ENCODE peak calls at places on chromosome 18, in ten cellular contexts. L is activated T-cell treated with anti-CD3 and anti-CD28 coated beads for 24 hours; D is ovary; W is NCI-H2029; I is breast epithelium; E is Panc1; A is LHCN-M2; J is T1000; N is H9; S is stimulated activated CD4-positive, alpha-beta T cell treated with anti-CD3 and anti-CD28 coated beads, Interleukin-1b, Interleukin-23, amount 100 ng/mL, for 4 hours. X is an unnamed sample.

GRCh38 chr18:12921178-12921577 is 26.6 kb upstream of the SEH1L start:
- DNase-seq in N (no peak), I (no peak), A (no peak), E (no peak), J (no peak), W (no peak), D (no peak), L (no peak), S (no peak), X (no peak)

GRCh38 chr18:34528177-34528576 is 181.9 kb upstream of the DTNA start:
- DNase-seq in S (no peak), I (no peak), E (no peak), W (no peak), J (no peak), D (no peak), L (no peak), A (no peak), N (no peak), X (no peak)

GRCh38 chr18:2223859-2224258 is 347.4 kb downstream of the METTL4 start:
- DNase-seq in A (peak; percentile 49), W (no peak), E (peak; percentile 7), D (no peak), J (no peak), S (no peak), L (no peak), N (no peak), I (no peak), X (no peak)

GRCh38 chr18:79935925-79936324 is 15.5 kb downstream of the SLC66A2 start:
- DNase-seq in J (no peak), S (no peak), A (no peak), I (peak; percentile 30), W (no peak), N (peak; percentile 9), E (no peak), L (no peak), D (peak; percentile 3), X (no peak)

GRCh38 chr18:65936678-65937077 is 185.9 kb downstream of the CDH7 start:
- DNase-seq in L (no peak), J (no peak), D (no peak), E (no peak), I (no peak), N (no peak), A (peak; percentile 1), S (no peak), W (no peak), X (no peak)

GRCh38 chr18:74515620-74516231 is 18.6 kb upstream of the CNDP1 start:
- DNase-seq in L (no peak), S (no peak), E (no peak), W (no peak), N (no peak), I (no peak), A (no peak), J (no peak), D (no peak), X (no peak)

GRCh38 chr18:47204908-47205522 is 28.9 kb upstream of the IER3IP1 start:
- DNase-seq in W (peak; percentile 9), N (peak; percentile 60), E (no peak), S (peak; percentile 20), L (no peak), J (no peak), D (no peak), I (no peak), A (peak; percentile 37), X (peak; percentile 24)

GRCh38 chr18:62536005-62536404 is 13.2 kb downstream of the ZCCHC2 start:
- DNase-seq in I (no peak), E (no peak), L (no peak), N (no peak), S (no peak), D (no peak), A (no peak), J (no peak), W (no peak), X (no peak)

GRCh38 chr18:12271376-12272235 is 17.4 kb downstream of the CIDEA start:
- DNase-seq in J (peak; percentile 51), S (peak; percentile 2), L (peak; percentile 53), E (peak; percentile 51), I (peak; percentile 82), D (peak; percentile 78), A (peak; percentile 74), W (peak; percentile 44), N (peak; percentile 86), X (no peak)

GRCh38 chr18:78293516-78293915 is 686.1 kb upstream of the SALL3 start:
- DNase-seq in S (no peak), L (no peak), I (no peak), J (no peak), E (no peak), N (no peak), A (no peak), D (no peak), W (no peak), X (peak; percentile 34)

GRCh38 chr18:41113885-41114482 is 841.0 kb upstream of the PIK3C3 start:
- DNase-seq in J (no peak), N (no peak), L (no peak), I (no peak), D (no peak), W (no peak), S (no peak), A (no peak), E (no peak), X (no peak)

GRCh38 chr18:57542801-57543427 is 43.6 kb downstream of the FECH start:
- DNase-seq in E (no peak), W (no peak), I (no peak), J (no peak), D (no peak), L (no peak), S (no peak), N (no peak), A (peak; percentile 29), X (no peak)

GRCh38 chr18:53754154-53754553 is 470.3 kb downstream of the MBD2 start:
- DNase-seq in D (no peak), S (no peak), N (no peak), I (no peak), L (no peak), W (no peak), J (no peak), A (no peak), E (no peak), X (no peak)

GRCh38 chr18:6382968-6383367 is 31.7 kb downstream of the L3MBTL4 start:
- DNase-seq in N (peak; percentile 45), W (peak; percentile 25), I (no peak), A (no peak), J (no peak), D (no peak), S (no peak), E (no peak), L (no peak), X (no peak)

GRCh38 chr18:37955201-37955600 is 389.6 kb upstream of the CELF4 start:
- DNase-seq in J (no peak), D (no peak), S (no peak), L (no peak), N (no peak), A (no peak), W (no peak), I (no peak), E (no peak), X (no peak)

GRCh38 chr18:26301681-26302080 is 75.4 kb downstream of the TAF4B start:
- DNase-seq in E (no peak), I (no peak), L (no peak), D (no peak), A (peak; percentile 89), N (no peak), S (no peak), J (no peak), W (no peak), X (no peak)

GRCh38 chr18:53796042-53796729 is 428.3 kb downstream of the MBD2 start:
- DNase-seq in D (no peak), J (no peak), L (no peak), A (peak; percentile 35), E (no peak), I (no peak), W (no peak), N (no peak), S (no peak), X (no peak)

GRCh38 chr18:41873730-41874129 is 81.3 kb upstream of the PIK3C3 start:
- DNase-seq in I (no peak), N (no peak), W (no peak), L (no peak), A (no peak), J (no peak), D (no peak), E (no peak), S (no peak), X (no peak)

GRCh38 chr18:46418657-46419260 is 238.3 kb downstream of the LOXHD1 start:
- DNase-seq in E (no peak), L (no peak), W (no peak), N (no peak), D (no peak), A (no peak), I (no peak), S (no peak), J (no peak), X (no peak)

GRCh38 chr18:36295880-36296301 is 1.6 kb upstream of the FHOD3 start:
- DNase-seq in E (no peak), L (no peak), J (no peak), D (no peak), W (no peak), S (no peak), I (no peak), A (no peak), N (no peak), X (no peak)

GRCh38 chr18:11304900-11305299 is 155.5 kb upstream of the PIEZO2 start:
- DNase-seq in I (no peak), J (no peak), W (no peak), D (no peak), A (no peak), N (no peak), E (no peak), L (no peak), S (no peak), X (no peak)

GRCh38 chr18:59994357-59994756 is 94.6 kb downstream of the PMAIP1 start:
- DNase-seq in A (no peak), J (no peak), I (no peak), L (no peak), D (no peak), S (no peak), W (no peak), E (no peak), N (no peak), X (no peak)

GRCh38 chr18:35041752-35042379 is 653 bp downstream of the MAPRE2 start:
- DNase-seq in W (no peak), A (peak; percentile 31), E (no peak), N (no peak), L (no peak), D (no peak), S (no peak), J (no peak), I (no peak), X (peak; percentile 29)

GRCh38 chr18:56028514-56028913 is 440.5 kb upstream of the TCF4 start:
- DNase-seq in N (no peak), L (no peak), W (no peak), S (no peak), A (peak; percentile 31), I (no peak), J (peak; percentile 14), D (no peak), E (no peak), X (no peak)

GRCh38 chr18:23977709-23978483 is 36.7 kb upstream of the TTC39C start:
- DNase-seq in E (no peak), D (no peak), N (no peak), J (no peak), I (no peak), A (no peak), S (no peak), L (no peak), W (no peak), X (no peak)

GRCh38 chr18:22214731-22215528 is 45.5 kb downstream of the GATA6 start:
- DNase-seq in E (no peak), I (no peak), L (no peak), J (no peak), D (no peak), W (no peak), A (no peak), S (no peak), N (no peak), X (peak; percentile 53)

GRCh38 chr18:7924616-7925015 is 357.5 kb downstream of the PTPRM start:
- DNase-seq in W (no peak), E (no peak), I (no peak), J (no peak), N (no peak), D (no peak), L (no peak), S (no peak), A (no peak), X (no peak)

GRCh38 chr18:79507546-79508480 is 112.1 kb downstream of the NFATC1 start:
- DNase-seq in I (peak; percentile 59), N (no peak), J (no peak), L (no peak), A (peak; percentile 20), E (no peak), S (no peak), D (peak; percentile 79), W (no peak), X (no peak)

X was measured in DMS153.